ENCODE peak calls at places on chromosome 6, in eight cellular contexts. A is sigmoid colon, C is Peyer's patch, M is A549, H is body of pancreas, X is IMR-90, Z is HCT116, O is spleen. P is an unnamed sample. For H3K4me1, the result is how much of the 10 kb centered on the place peaks cover.

GRCh38 chr6:37587776-37588744 is 88.4 kb upstream of the CCDC167 start:
- DNase-seq in M (no peak), A (no peak), Z (no peak), H (no peak), X (no peak), C (no peak), O (no peak), P (no peak)

GRCh38 chr6:14706378-14706929 is 539.4 kb upstream of the JARID2 start:
- DNase-seq in H (peak), A (peak), O (no peak), M (no peak), X (peak), C (peak), Z (peak), P (peak)

GRCh38 chr6:36843169-36843568 is 3.9 kb upstream of the CPNE5 start:
- DNase-seq in X (no peak), A (no peak), H (no peak), C (no peak), M (no peak), Z (no peak), O (peak), P (no peak)

GRCh38 chr6:134077301-134077700 is 24.9 kb upstream of the SLC2A12 start:
- DNase-seq in O (no peak), C (no peak), H (no peak), A (no peak), M (no peak), X (peak), Z (no peak), P (no peak)

GRCh38 chr6:124577734-124578281 is 384.4 kb upstream of the RNF217 start:
- DNase-seq in X (no peak), A (no peak), C (no peak), Z (no peak), O (no peak), M (no peak), H (no peak), P (no peak)

GRCh38 chr6:161584929-161585328 is 311.1 kb upstream of the AGPAT4 start:
- DNase-seq in Z (no peak), M (no peak), H (no peak), O (no peak), A (no peak), C (no peak), X (no peak), P (no peak)

GRCh38 chr6:98946877-98947410 is 802 bp downstream of the FBXL4 start:
- DNase-seq in A (no peak), C (peak), M (no peak), Z (no peak), H (peak), O (peak), X (peak), P (peak)

GRCh38 chr6:33696538-33697518 is 14.7 kb downstream of the UQCC2 start:
- DNase-seq in H (peak), X (peak), O (peak), Z (no peak), M (no peak), C (peak), A (no peak), P (no peak)

GRCh38 chr6:160004018-160004417 is 35.1 kb downstream of the IGF2R start:
- DNase-seq in X (no peak), A (no peak), H (no peak), O (no peak), M (no peak), Z (no peak), C (no peak), P (no peak)

GRCh38 chr6:156348376-156348775 is 428.8 kb upstream of the ARID1B start:
- DNase-seq in C (no peak), M (no peak), Z (no peak), H (no peak), A (no peak), O (no peak), X (peak), P (no peak)

GRCh38 chr6:148342146-148343027 is at the start of gene SASH1:
- DNase-seq in H (peak), O (peak), M (peak), Z (peak), X (peak), C (no peak), A (peak), P (peak)

GRCh38 chr6:19812512-19813119 is 24.6 kb upstream of the ID4 start:
- DNase-seq in H (peak), X (peak), Z (peak), C (no peak), A (no peak), M (peak), O (no peak), P (no peak)

GRCh38 chr6:27867051-27867940 is 44.9 kb downstream of the OR2B2 start:
- DNase-seq in Z (no peak), C (peak), A (peak), H (peak), X (peak), M (no peak), O (peak), P (peak)

GRCh38 chr6:43269273-43270007 is 26.2 kb downstream of the TTBK1 start:
- DNase-seq in C (peak), O (no peak), X (no peak), Z (no peak), H (peak), A (no peak), M (no peak), P (no peak)

GRCh38 chr6:43771858-43772570 is 2.0 kb downstream of the VEGFA start:
- DNase-seq in O (peak), A (peak), X (no peak), C (peak), Z (no peak), H (peak), M (peak), P (peak)

GRCh38 chr6:30703011-30703410 is 12.2 kb upstream of the NRM start:
- DNase-seq in Z (no peak), X (no peak), M (no peak), A (no peak), C (no peak), H (no peak), O (peak), P (no peak)

GRCh38 chr6:156719395-156719719 is 57.8 kb upstream of the ARID1B start:
- DNase-seq in A (no peak), C (no peak), O (no peak), M (no peak), Z (no peak), H (peak), X (no peak), P (peak)

GRCh38 chr6:17730078-17730704 is 23.5 kb upstream of the NUP153 start:
- DNase-seq in H (no peak), Z (no peak), X (no peak), M (no peak), A (no peak), O (no peak), C (no peak), P (no peak)

GRCh38 chr6:110756817-110757216 is 58.5 kb downstream of the CDK19 start:
- DNase-seq in M (no peak), Z (no peak), X (no peak), H (no peak), C (no peak), A (no peak), O (no peak), P (no peak)

GRCh38 chr6:158219229-158219628 is 51.1 kb downstream of the GTF2H5 start:
- DNase-seq in O (no peak), H (no peak), X (peak), M (no peak), Z (no peak), A (no peak), C (no peak), P (no peak)

GRCh38 chr6:130756836-130757235 is 70.4 kb upstream of the SMLR1 start:
- DNase-seq in H (no peak), Z (no peak), X (no peak), M (no peak), O (no peak), C (no peak), A (no peak), P (no peak)

GRCh38 chr6:34170341-34170740 is 24.5 kb upstream of the GRM4 start:
- DNase-seq in X (peak), C (no peak), M (no peak), A (no peak), O (peak), Z (no peak), H (no peak), P (no peak)

GRCh38 chr6:80638222-80639055 is 532.0 kb downstream of the BCKDHB start:
- DNase-seq in O (no peak), C (no peak), Z (peak), X (peak), A (no peak), M (peak), H (peak), P (no peak)

GRCh38 chr6:131281471-131282270 is 146.4 kb downstream of the AKAP7 start:
- DNase-seq in Z (no peak), M (no peak), H (peak), A (no peak), C (peak), O (peak), X (peak), P (peak)

GRCh38 chr6:118551063-118551672 is 3.1 kb downstream of the PLN start:
- DNase-seq in X (peak), A (no peak), O (no peak), C (no peak), H (no peak), M (peak), Z (peak), P (no peak)

GRCh38 chr6:15675537-15676170 is 12.8 kb upstream of the DTNBP1 start:
- DNase-seq in Z (no peak), O (no peak), X (no peak), M (no peak), C (no peak), H (no peak), A (no peak), P (no peak)

GRCh38 chr6:47005486-47005885 is 36.6 kb downstream of the ADGRF1 start:
- DNase-seq in O (no peak), C (no peak), X (no peak), Z (no peak), H (no peak), A (no peak), M (no peak), P (no peak)

GRCh38 chr6:15879372-15880261 is 216.8 kb upstream of the DTNBP1 start:
- DNase-seq in O (peak), M (no peak), X (peak), Z (no peak), H (peak), C (peak), A (peak), P (peak)

GRCh38 chr6:46626228-46626909 is 26.2 kb downstream of the CYP39A1 start:
- DNase-seq in C (no peak), M (no peak), Z (peak), X (peak), A (no peak), O (no peak), H (no peak), P (no peak)

GRCh38 chr6:36873612-36874011 is 991 bp downstream of the PPIL1 start:
- DNase-seq in H (no peak), X (no peak), M (peak), O (no peak), C (no peak), Z (no peak), A (no peak), P (no peak)

GRCh38 chr6:138211048-138211581 is 7.2 kb downstream of the PBOV1 start:
- DNase-seq in A (no peak), H (no peak), O (no peak), Z (no peak), C (no peak), X (no peak), M (no peak), P (no peak)

GRCh38 chr6:119881416-119881815 is 531.9 kb upstream of the MAN1A1 start:
- DNase-seq in A (no peak), M (no peak), C (no peak), Z (no peak), X (no peak), H (no peak), O (no peak), P (no peak)

GRCh38 chr6:18692920-18693319 is 305.8 kb downstream of the RNF144B start:
- DNase-seq in O (no peak), H (no peak), X (no peak), Z (peak), A (no peak), M (no peak), C (no peak), P (no peak)

GRCh38 chr6:106740287-106740686 is 110.9 kb downstream of the QRSL1 start:
- DNase-seq in A (no peak), O (no peak), Z (no peak), X (no peak), M (no peak), H (peak), C (no peak), P (no peak)

GRCh38 chr6:31792090-31792374 is 3.5 kb downstream of the VARS1 start:
- DNase-seq in A (no peak), M (no peak), H (no peak), C (no peak), Z (no peak), X (no peak), O (no peak), P (no peak)

GRCh38 chr6:109458774-109459531 is 3.4 kb upstream of the MICAL1 start:
- DNase-seq in A (peak), C (peak), H (no peak), X (no peak), O (no peak), Z (no peak), M (no peak), P (no peak)

GRCh38 chr6:6823568-6824224 is 235.2 kb downstream of the LY86 start:
- DNase-seq in C (no peak), A (no peak), H (no peak), M (no peak), O (no peak), X (no peak), Z (no peak), P (no peak)

GRCh38 chr6:42963855-42964605 is 3.5 kb downstream of the GNMT start:
- DNase-seq in Z (no peak), X (peak), A (no peak), M (peak), H (peak), C (no peak), O (peak), P (no peak)

DNA sequence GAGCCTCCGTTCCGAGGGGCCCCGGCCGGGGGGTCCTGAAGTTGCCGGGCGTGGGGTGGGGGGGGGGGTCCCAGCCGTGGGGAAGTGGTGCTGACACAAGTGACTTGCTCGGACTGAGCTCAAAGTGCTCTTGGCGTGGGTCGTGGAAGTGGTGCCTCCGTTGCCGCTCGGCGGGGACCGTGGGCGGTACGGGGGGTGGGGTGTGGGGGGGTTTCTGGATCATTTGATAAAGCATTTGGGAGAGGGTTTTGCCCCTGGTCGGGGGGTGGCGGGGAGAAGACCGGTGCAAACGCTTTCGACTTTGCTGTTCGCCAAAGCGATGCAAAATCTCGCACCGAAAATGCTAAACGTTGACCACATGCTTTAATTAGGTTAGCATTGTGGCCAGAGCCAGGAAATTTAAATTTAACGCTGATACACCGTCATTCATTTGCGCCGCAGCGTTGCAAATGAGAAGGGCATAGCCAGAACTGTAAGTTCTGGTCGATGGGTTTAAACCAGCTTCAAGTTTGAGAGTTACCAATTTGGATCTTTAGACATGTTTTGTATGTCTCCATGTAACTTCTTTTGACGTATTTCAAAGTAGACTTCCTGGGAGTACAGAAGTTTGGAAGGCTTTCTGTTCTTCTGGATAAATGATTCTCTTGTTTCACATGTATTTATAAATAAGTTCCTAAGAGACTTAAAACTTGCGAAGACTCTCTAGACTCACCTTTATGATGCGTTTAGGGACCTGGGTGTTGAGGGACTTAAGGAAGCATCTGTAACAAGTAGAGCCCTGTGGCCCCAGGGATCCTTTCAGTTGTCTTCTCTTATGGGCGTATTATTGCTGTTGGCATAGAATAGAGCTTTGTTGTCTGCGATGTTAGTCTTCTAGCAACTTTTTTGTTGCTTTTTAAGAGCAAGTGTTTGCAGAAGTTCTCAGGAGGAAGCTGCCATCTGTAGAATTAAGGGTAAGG is 1.0 kb downstream of the CDYL start:
- DNase-seq in M (no peak), X (peak), C (peak), Z (no peak), O (no peak), A (no peak), H (peak), P (no peak)
- TF ChIP-seq POLR2A in M (no peak), X (no peak), C (no peak), Z (no peak), O (no peak), A (no peak), H (no peak), P (no peak)

GRCh38 chr6:26354162-26354561 is 10.8 kb upstream of the BTN3A2 start:
- DNase-seq in C (no peak), H (no peak), O (no peak), X (no peak), Z (no peak), A (no peak), M (no peak), P (no peak)
- H3K4me1 ChIP-seq in C (under half), H (under half), O (under half), X (under half), Z (under half), A (under half), M (under half), P (under half)

GRCh38 chr6:147204060-147204785 is at the start of gene STXBP5:
- DNase-seq in X (peak), C (peak), Z (no peak), O (peak), A (peak), H (peak), M (no peak), P (peak)
- TF ChIP-seq POLR2A in X (no peak), C (no peak), Z (no peak), O (no peak), A (no peak), H (peak), M (no peak), P (no peak)

DNA sequence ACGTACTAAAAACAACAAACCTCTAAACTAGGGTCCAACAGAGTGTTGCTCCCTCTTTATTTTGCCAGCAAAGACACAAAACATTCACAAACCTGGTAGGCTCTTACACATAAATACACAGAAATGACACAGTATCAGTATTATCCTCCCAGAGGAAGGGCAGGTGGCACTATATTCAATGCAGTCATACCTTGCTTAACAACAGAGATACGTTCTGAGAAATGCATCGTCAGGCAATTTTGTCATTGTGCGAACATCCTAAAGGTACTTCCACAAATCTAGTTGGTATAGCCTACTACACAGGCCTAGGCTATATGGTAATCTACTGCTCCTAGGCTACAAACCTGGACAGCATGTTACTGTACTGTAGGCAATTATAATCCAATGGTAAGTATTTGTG is 9.6 kb downstream of the ZBTB2 start:
- DNase-seq in M (no peak), H (no peak), O (no peak), C (no peak), X (no peak), Z (no peak), A (no peak), P (no peak)
- H3K4me1 ChIP-seq in M (under half), H (under half), O (half or more), C (under half), X (under half), Z (under half), A (under half), P (under half)

DNA sequence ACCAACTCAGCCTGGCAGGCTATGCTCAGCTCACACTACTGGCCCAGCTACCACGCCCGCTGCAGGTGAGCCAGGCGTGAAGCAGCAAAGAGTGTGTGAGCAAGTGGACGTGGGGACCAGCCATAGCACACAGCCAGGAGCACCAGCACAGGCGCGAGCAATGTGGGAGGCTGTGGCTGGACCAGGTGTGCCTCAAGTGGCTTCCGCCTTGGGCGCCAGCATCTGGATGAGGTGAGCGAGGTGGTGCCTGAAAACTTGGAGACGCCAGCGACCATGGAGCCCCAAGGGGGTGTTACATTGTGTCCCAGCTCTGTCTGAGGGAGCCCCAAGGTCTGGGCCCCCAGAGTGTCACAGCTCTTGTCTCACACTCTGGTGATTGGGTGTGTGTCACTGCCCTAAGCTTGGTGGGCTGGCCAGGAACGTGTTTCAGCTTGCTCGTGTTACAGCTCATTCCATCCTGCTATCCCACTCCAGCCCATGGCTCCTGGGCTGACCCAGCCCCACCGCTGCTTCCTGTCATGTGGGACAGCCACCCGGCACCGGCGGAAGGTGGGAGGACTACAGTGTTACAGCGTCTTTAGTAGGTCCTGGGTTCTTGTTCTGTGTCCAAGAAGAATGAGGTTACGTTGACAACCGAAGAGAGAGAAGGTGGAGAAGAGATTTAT is 508.0 kb upstream of the MMS22L start:
- DNase-seq in M (no peak), X (no peak), H (no peak), A (no peak), O (peak), Z (no peak), C (no peak), P (no peak)
- TF ChIP-seq POLR2A in M (no peak), X (no peak), H (no peak), A (no peak), O (no peak), Z (no peak), C (no peak), P (no peak)